ENCODE peak calls at places on chromosomes 4 and X, in six cellular contexts. S, E, T, R, K and N are unnamed samples.

GRCh38 chr4:182585321-182585720 is 331.9 kb downstream of the DCTD start:
- DNase-seq in S (no peak), K (no peak), R (no peak), E (no peak), T (no peak), N (no peak)

GRCh38 chr4:166165829-166166420 is 292.9 kb downstream of the TLL1 start:
- DNase-seq in E (peak), S (no peak), K (peak), T (peak), R (no peak), N (no peak)

GRCh38 chrX:41334866-41335589 is 1.1 kb downstream of the DDX3X start:
- DNase-seq in R (peak), E (peak), T (peak), S (peak), K (peak), N (no peak)

GRCh38 chr4:7158991-7159390 is 33.3 kb upstream of the SORCS2 start:
- DNase-seq in S (no peak), K (no peak), R (no peak), T (no peak), E (no peak), N (no peak)

GRCh38 chrX:118528089-118528753 is 32.6 kb downstream of the DOCK11 start:
- DNase-seq in S (no peak), E (no peak), R (peak), K (no peak), T (no peak), N (no peak)

GRCh38 chrX:39773150-39773549 is 324.6 kb downstream of the BCOR start:
- DNase-seq in T (no peak), R (no peak), K (no peak), E (no peak), S (no peak), N (no peak)

GRCh38 chr4:152458801-152459302 is 77.0 kb downstream of the FBXW7 start:
- DNase-seq in K (no peak), R (no peak), S (no peak), T (no peak), E (no peak), N (no peak)

GRCh38 chr4:100357542-100357941 is 160.3 kb downstream of the EMCN start:
- DNase-seq in R (no peak), E (no peak), S (no peak), K (no peak), T (no peak), N (no peak)

GRCh38 chr4:47468686-47469365 is 5.3 kb upstream of the COMMD8 start:
- DNase-seq in S (no peak), T (no peak), E (peak), K (peak), R (no peak), N (no peak)

GRCh38 chr4:157824006-157824405 is 348.8 kb downstream of the GASK1B start:
- DNase-seq in R (no peak), S (no peak), T (peak), E (no peak), K (no peak), N (no peak)

GRCh38 chr4:47483722-47484121 is 1.4 kb upstream of the ATP10D start:
- DNase-seq in T (peak), R (no peak), K (no peak), E (no peak), S (no peak), N (no peak)

GRCh38 chr4:184846531-184846930 is 20.8 kb upstream of the ACSL1 start:
- DNase-seq in R (no peak), S (no peak), E (no peak), K (no peak), T (no peak), N (no peak)

GRCh38 chr4:4627906-4628305 is 86.1 kb upstream of the STX18 start:
- DNase-seq in E (no peak), R (no peak), K (no peak), T (no peak), S (no peak), N (no peak)

GRCh38 chr4:161564230-161564834 is 599.5 kb downstream of the FSTL5 start:
- DNase-seq in E (no peak), S (no peak), T (no peak), R (no peak), K (no peak), N (peak)

GRCh38 chrX:97494756-97495372 is 611.2 kb downstream of the RPA4 start:
- DNase-seq in K (no peak), S (no peak), E (no peak), T (no peak), R (no peak), N (no peak)

GRCh38 chr4:9996319-9997110 is 24.8 kb downstream of the SLC2A9 start:
- DNase-seq in K (peak), R (no peak), E (peak), T (peak), S (no peak), N (peak)

GRCh38 chr4:156659983-156660382 is 311.6 kb downstream of the PDGFC start:
- DNase-seq in S (no peak), K (no peak), T (no peak), R (no peak), E (no peak), N (no peak)

GRCh38 chr4:34046580-34046979 is 2197.7 kb downstream of the ARAP2 start:
- DNase-seq in R (no peak), E (peak), K (peak), S (no peak), T (peak), N (no peak)

GRCh38 chr4:184420881-184421416 is 53.4 kb downstream of the IRF2 start:
- DNase-seq in S (no peak), K (no peak), E (no peak), R (no peak), T (no peak), N (peak)

GRCh38 chrX:44025611-44026010 is 52.4 kb upstream of the NDP start:
- DNase-seq in K (peak), T (peak), R (no peak), S (no peak), E (peak), N (no peak)

GRCh38 chrX:40468033-40468979 is 112.5 kb upstream of the ATP6AP2 start:
- DNase-seq in E (peak), K (peak), R (no peak), S (peak), T (peak), N (peak)

GRCh38 chr4:117096462-117096861 is 11.1 kb upstream of the TRAM1L1 start:
- DNase-seq in K (no peak), E (no peak), T (no peak), S (no peak), R (no peak), N (no peak)

GRCh38 chrX:17674611-17675010 is 62.7 kb upstream of the SCML1 start:
- DNase-seq in K (no peak), T (no peak), S (no peak), E (no peak), R (no peak), N (no peak)

GRCh38 chrX:41906515-41907165 is 16.7 kb downstream of the CASK start:
- DNase-seq in E (no peak), K (no peak), T (peak), S (no peak), R (no peak), N (no peak)

GRCh38 chr4:156336516-156336915 is 382.9 kb upstream of the CTSO start:
- DNase-seq in E (peak), K (peak), S (no peak), R (no peak), T (peak), N (no peak)

GRCh38 chr4:39066371-39066770 is 4.3 kb downstream of the KLHL5 start:
- DNase-seq in S (no peak), K (no peak), T (no peak), E (no peak), R (no peak), N (no peak)

GRCh38 chr4:7781361-7781760 is 158.3 kb downstream of the AFAP1 start:
- DNase-seq in R (no peak), T (no peak), S (peak), K (peak), E (peak), N (no peak)

GRCh38 chr4:48635310-48635709 is 144.8 kb downstream of the FRYL start:
- DNase-seq in E (no peak), K (peak), T (peak), S (no peak), R (no peak), N (no peak)

GRCh38 chrX:41176263-41176662 is 91.0 kb downstream of the USP9X start:
- DNase-seq in S (no peak), T (no peak), K (no peak), E (no peak), R (no peak), N (no peak)

GRCh38 chr4:118989098-118990080 is 100.7 kb downstream of the SYNPO2 start:
- DNase-seq in E (peak), R (no peak), T (peak), K (peak), S (no peak), N (no peak)

GRCh38 chr4:81754169-81754568 is 282.5 kb upstream of the RASGEF1B start:
- DNase-seq in S (no peak), K (no peak), T (peak), E (no peak), R (no peak), N (no peak)

GRCh38 chrX:153773218-153773611 is 7.6 kb upstream of the SRPK3 start:
- DNase-seq in E (no peak), R (no peak), K (no peak), T (no peak), S (no peak), N (no peak)